ENCODE peak calls at places on chromosome 7, in eight cellular contexts. O is aorta; T is AG09319; Z is left ventricle myocardium superior; H is cardiac fibroblast; L is EL; D is NCI-H1048; Q is activated effector memory CD4-positive, alpha-beta T cell treated with anti-CD3 and anti-CD28 coated beads, Interleukin-2, amount 50 U/mL, for 16 hours. P is an unnamed sample.

GRCh38 chr7:76397409-76398183 is 11.9 kb downstream of the SSC4D start:
- DNase-seq in O (peak; percentile 94), T (no peak), Z (peak; percentile 88), H (peak; percentile 59), L (peak; percentile 64), D (no peak), Q (peak; percentile 92), P (peak; percentile 78)

GRCh38 chr7:85829817-85830432 is 643.1 kb upstream of the SEMA3D start:
- DNase-seq in O (no peak), T (peak; percentile 4), Z (no peak), H (peak; percentile 22), L (peak; percentile 37), D (no peak), Q (no peak), P (peak; percentile 58)

GRCh38 chr7:94873239-94873638 is 34.2 kb upstream of the PPP1R9A start:
- DNase-seq in O (no peak), T (no peak), Z (no peak), H (no peak), L (no peak), D (no peak), Q (no peak), P (no peak)

GRCh38 chr7:66016131-66016461 is 34.1 kb upstream of the GUSB start:
- DNase-seq in O (no peak), T (no peak), Z (no peak), H (peak; percentile 56), L (peak; percentile 13), D (no peak), Q (no peak), P (peak; percentile 78)

GRCh38 chr7:4549681-4550080 is 132.4 kb upstream of the FOXK1 start:
- DNase-seq in O (no peak), T (no peak), Z (peak; percentile 82), H (no peak), L (no peak), D (no peak), Q (no peak), P (no peak)

GRCh38 chr7:80918909-80919721 is at the start of gene SEMA3C:
- DNase-seq in O (peak; percentile 96), T (peak; percentile 91), Z (peak; percentile 97), H (peak; percentile 95), L (peak; percentile 95), D (peak; percentile 73), Q (no peak), P (peak; percentile 95)

GRCh38 chr7:5634107-5634950 is 147.1 kb downstream of the RNF216 start:
- DNase-seq in O (peak; percentile 82), T (peak; percentile 94), Z (peak; percentile 76), H (peak; percentile 53), L (peak; percentile 88), D (no peak), Q (no peak), P (no peak)

GRCh38 chr7:11847336-11847735 is 15.3 kb upstream of the THSD7A start:
- DNase-seq in O (no peak), T (no peak), Z (no peak), H (peak; percentile 39), L (no peak), D (no peak), Q (no peak), P (no peak)

GRCh38 chr7:157007470-157008066 is 2.9 kb downstream of the MNX1 start:
- DNase-seq in O (no peak), T (no peak), Z (no peak), H (no peak), L (no peak), D (no peak), Q (no peak), P (no peak)

GRCh38 chr7:100887186-100887954 is 2.1 kb downstream of the UFSP1 start:
- DNase-seq in O (no peak), T (no peak), Z (no peak), H (no peak), L (no peak), D (no peak), Q (peak; percentile 84), P (no peak)

GRCh38 chr7:2607122-2607912 is 24.5 kb upstream of the TTYH3 start:
- DNase-seq in O (peak; percentile 88), T (no peak), Z (peak; percentile 85), H (peak; percentile 30), L (no peak), D (no peak), Q (no peak), P (no peak)

GRCh38 chr7:134899729-134900128 is 86.6 kb upstream of the AGBL3 start:
- DNase-seq in O (no peak), T (no peak), Z (no peak), H (peak; percentile 70), L (peak; percentile 62), D (no peak), Q (no peak), P (peak; percentile 71)

GRCh38 chr7:128191136-128191844 is 49.8 kb upstream of the LEP start:
- DNase-seq in O (no peak), T (no peak), Z (no peak), H (no peak), L (no peak), D (no peak), Q (peak; percentile 5), P (no peak)

GRCh38 chr7:83677180-83677866 is 28.4 kb upstream of the SEMA3E start:
- DNase-seq in O (no peak), T (peak; percentile 74), Z (no peak), H (peak; percentile 93), L (peak; percentile 90), D (no peak), Q (no peak), P (peak; percentile 98)

GRCh38 chr7:116524609-116525297 is at the start of gene CAV1:
- DNase-seq in O (peak; percentile 94), T (peak; percentile 79), Z (peak; percentile 94), H (peak; percentile 96), L (peak; percentile 98), D (no peak), Q (peak; percentile 70), P (peak; percentile 93)

P was measured in PC-3.